ENCODE peak calls at places on chromosomes 2 and 18, in eight cellular contexts. K is H7, A is psoas muscle, N is H1, X is fibroblast of lung, G is stomach, O is HepG2, U is neuronal stem cell. H is an unnamed sample. For H3K27me3, the result is how much of the 10 kb centered on the place peaks cover.

GRCh38 chr2:45009928-45010705 is 865 bp upstream of the SIX2 start:
- DNase-seq in A (peak), K (peak), U (no peak), G (peak), O (no peak), N (no peak), X (peak), H (peak)

GRCh38 chr2:74375838-74376237 is 4.3 kb downstream of the DCTN1 start:
- DNase-seq in N (no peak), O (no peak), A (no peak), X (no peak), U (no peak), K (no peak), G (no peak), H (no peak)

GRCh38 chr2:4354678-4355077 is 651.3 kb downstream of the DCDC2C start:
- DNase-seq in G (no peak), K (peak), A (no peak), O (peak), U (no peak), X (no peak), N (peak), H (no peak)

GRCh38 chr2:46187112-46187618 is 110.0 kb upstream of the EPAS1 start:
- DNase-seq in G (peak), N (no peak), A (no peak), K (no peak), U (no peak), X (peak), O (peak), H (peak)

GRCh38 chr2:226798422-226799210 is 1.0 kb downstream of the IRS1 start:
- DNase-seq in U (no peak), A (peak), G (peak), K (peak), O (no peak), X (peak), N (no peak), H (no peak)

GRCh38 chr18:10142496-10143160 is 228.8 kb downstream of the VAPA start:
- DNase-seq in N (no peak), K (no peak), G (no peak), U (no peak), X (peak), A (no peak), O (no peak), H (no peak)

GRCh38 chr18:26091047-26091630 is 726 bp upstream of the SS18 start:
- DNase-seq in G (peak), K (peak), A (peak), X (no peak), N (no peak), O (peak), U (no peak), H (peak)

GRCh38 chr2:8259106-8259840 is 422.6 kb upstream of the ID2 start:
- DNase-seq in K (no peak), O (no peak), A (no peak), N (no peak), X (no peak), G (no peak), U (no peak), H (no peak)

DNA sequence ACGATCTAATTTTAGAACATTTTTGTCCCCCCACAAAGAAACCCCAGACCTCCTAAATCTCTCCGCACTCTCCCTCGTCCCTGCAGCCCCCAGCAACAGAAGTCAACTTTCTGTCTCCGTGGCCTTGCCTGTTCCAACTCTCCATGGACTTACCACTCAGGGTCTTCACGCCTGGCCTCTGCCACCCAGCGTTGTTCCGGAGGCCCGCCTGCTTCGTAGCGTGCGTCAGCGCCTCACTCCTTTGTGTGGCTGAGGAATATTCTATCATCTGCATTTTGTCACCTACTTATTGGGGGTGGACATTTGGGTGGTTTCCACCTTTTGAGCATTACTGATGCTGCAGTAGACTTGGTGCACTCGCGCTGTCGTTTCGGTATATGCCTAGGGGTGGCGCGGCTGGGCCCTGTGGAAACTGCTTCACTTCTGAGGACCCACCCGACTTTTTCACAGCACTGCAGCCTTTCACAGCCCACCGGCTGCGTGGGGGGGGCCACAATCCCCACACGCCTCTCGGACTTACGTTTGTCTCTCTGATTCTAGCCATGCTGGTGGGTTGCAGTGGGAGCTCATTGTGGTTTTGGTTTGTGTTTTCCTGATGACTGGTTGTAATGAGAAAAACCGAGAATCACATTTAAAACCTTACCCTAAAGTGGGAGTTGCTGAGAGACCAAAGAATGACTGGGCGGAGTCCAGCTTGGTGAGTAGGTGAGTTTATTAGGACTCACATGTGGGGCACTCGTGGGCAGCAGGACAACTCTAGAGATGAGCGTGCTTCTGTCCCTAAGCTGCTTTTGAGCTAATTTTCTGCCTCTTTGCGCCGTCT is 1.4 kb upstream of the HSBP1L1 start:
- DNase-seq in O (no peak), X (peak), K (no peak), U (no peak), N (no peak), A (no peak), G (no peak), H (peak)
- H3K27me3 ChIP-seq in O (under half), X (under half), K (half or more), U (under half), N (under half), A (under half), G (under half), H (under half)

GRCh38 chr2:114659895-114660294 is 217.5 kb downstream of the DPP10 start:
- DNase-seq in A (no peak), X (no peak), G (no peak), U (no peak), N (no peak), O (no peak), K (no peak), H (no peak)

GRCh38 chr2:114661926-114662670 is 219.7 kb downstream of the DPP10 start:
- DNase-seq in A (peak), K (peak), X (no peak), O (no peak), U (no peak), N (no peak), G (no peak), H (peak)
- H3K4me3 ChIP-seq in A (peak), K (peak), X (peak), O (no peak), U (peak), N (peak), G (peak), H (peak)

DNA sequence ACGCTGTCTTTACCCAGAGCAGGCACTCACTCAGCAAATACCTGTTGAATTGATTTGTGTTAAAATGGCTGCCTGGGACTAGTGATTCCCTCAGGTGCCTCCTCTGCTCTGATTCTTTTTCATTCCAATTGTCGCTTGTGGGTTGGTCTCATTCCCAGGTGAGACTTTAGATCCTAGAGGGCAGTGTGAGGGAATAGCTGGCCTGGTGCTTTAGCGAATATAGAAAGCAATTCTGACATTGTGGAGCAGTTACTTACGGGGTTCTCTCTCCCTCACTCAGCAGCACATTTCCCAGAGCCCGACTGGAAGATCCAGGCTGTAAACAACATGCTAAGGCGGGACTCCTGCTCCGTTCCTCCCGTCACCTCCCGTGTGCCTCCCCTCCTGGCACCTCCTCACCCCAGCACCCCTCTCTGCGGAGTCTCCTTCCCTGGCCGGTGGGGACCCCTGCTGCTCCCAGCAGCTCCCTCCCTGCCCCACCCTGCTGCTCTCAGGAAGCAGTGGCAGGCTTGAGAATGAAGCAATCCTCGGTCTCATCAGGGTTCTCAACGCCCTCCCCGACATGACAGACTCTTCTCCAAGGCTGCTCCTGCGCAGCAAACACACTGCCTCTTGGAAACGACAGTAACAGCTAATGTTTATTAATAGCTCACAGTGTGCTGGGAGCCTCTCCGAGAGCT is 26.9 kb downstream of the CELF4 start:
- DNase-seq in O (no peak), X (no peak), G (no peak), U (no peak), N (no peak), A (no peak), K (peak), H (no peak)
- H3K27me3 ChIP-seq in O (half or more), X (under half), G (under half), U (under half), N (under half), A (under half), K (under half), H (under half)

GRCh38 chr2:127176371-127177311 is 43.5 kb downstream of the CYP27C1 start:
- DNase-seq in N (no peak), G (peak), O (no peak), X (no peak), A (peak), K (peak), U (no peak), H (peak)
- H3K4me3 ChIP-seq in N (no peak), G (no peak), O (no peak), X (no peak), A (no peak), K (no peak), U (no peak), H (no peak)

H was measured in sigmoid colon.